ENCODE peak calls at places on chromosomes 11 and 22, in ten cellular contexts. One of them, this sample, is unnamed. For H4K20me1 and H3K36me3, the result is how much of the 10 kb centered on the place peaks cover.

GRCh38 chr22:38353142-38353629 is 36.0 kb upstream of the CSNK1E start:
- DNase-seq in GM23338: peak
- DNase-seq in HCT116: peak
- DNase-seq in DND-41: peak
- DNase-seq in H1: peak
- DNase-seq in endothelial cell of umbilical vein: peak
- DNase-seq in PC-3: peak
- DNase-seq in fibroblast of lung: peak
- DNase-seq in mammary epithelial cell: peak
- DNase-seq in astrocyte: no peak
- DNase-seq in this sample: peak

GRCh38 chr11:132734217-132734616 is 798.1 kb downstream of the OPCML start:
- DNase-seq in fibroblast of lung: peak
- DNase-seq in mammary epithelial cell: peak
- DNase-seq in astrocyte: peak
- DNase-seq in H1: no peak
- DNase-seq in GM23338: no peak
- DNase-seq in endothelial cell of umbilical vein: no peak
- DNase-seq in DND-41: no peak
- DNase-seq in HCT116: no peak
- DNase-seq in PC-3: no peak
- DNase-seq in this sample: no peak

GRCh38 chr11:112175596-112175947 is 260 bp downstream of the BCO2 start:
- DNase-seq in H1: no peak
- DNase-seq in HCT116: no peak
- DNase-seq in DND-41: no peak
- DNase-seq in endothelial cell of umbilical vein: no peak
- DNase-seq in astrocyte: no peak
- DNase-seq in GM23338: no peak
- DNase-seq in mammary epithelial cell: no peak
- DNase-seq in PC-3: no peak
- DNase-seq in fibroblast of lung: no peak
- DNase-seq in this sample: no peak

GRCh38 chr11:94183886-94184264 is 55.2 kb downstream of the PANX1 start:
- DNase-seq in astrocyte: peak
- DNase-seq in DND-41: no peak
- DNase-seq in fibroblast of lung: peak
- DNase-seq in HCT116: peak
- DNase-seq in endothelial cell of umbilical vein: peak
- DNase-seq in PC-3: peak
- DNase-seq in GM23338: peak
- DNase-seq in mammary epithelial cell: peak
- DNase-seq in H1: peak
- DNase-seq in this sample: peak

GRCh38 chr11:35322321-35322979 is 96.9 kb downstream of the SLC1A2 start:
- DNase-seq in fibroblast of lung: no peak
- DNase-seq in H1: no peak
- DNase-seq in mammary epithelial cell: no peak
- DNase-seq in DND-41: no peak
- DNase-seq in endothelial cell of umbilical vein: no peak
- DNase-seq in GM23338: no peak
- DNase-seq in PC-3: no peak
- DNase-seq in HCT116: no peak
- DNase-seq in astrocyte: no peak
- DNase-seq in this sample: no peak

GRCh38 chr11:109521571-109522086 is 99.6 kb downstream of the C11orf87 start:
- DNase-seq in PC-3: no peak
- DNase-seq in astrocyte: no peak
- DNase-seq in HCT116: no peak
- DNase-seq in fibroblast of lung: no peak
- DNase-seq in GM23338: no peak
- DNase-seq in endothelial cell of umbilical vein: no peak
- DNase-seq in H1: no peak
- DNase-seq in DND-41: no peak
- DNase-seq in mammary epithelial cell: peak
- DNase-seq in this sample: no peak

GRCh38 chr22:42437488-42438292 is 5.5 kb upstream of the NFAM1 start:
- DNase-seq in HCT116: peak
- DNase-seq in DND-41: peak
- DNase-seq in endothelial cell of umbilical vein: peak
- DNase-seq in mammary epithelial cell: peak
- DNase-seq in PC-3: peak
- DNase-seq in H1: no peak
- DNase-seq in astrocyte: no peak
- DNase-seq in fibroblast of lung: peak
- DNase-seq in GM23338: peak
- DNase-seq in this sample: peak

GRCh38 chr11:128437137-128437536 is 150.2 kb downstream of the ETS1 start:
- DNase-seq in GM23338: no peak
- DNase-seq in mammary epithelial cell: no peak
- DNase-seq in DND-41: no peak
- DNase-seq in HCT116: no peak
- DNase-seq in astrocyte: peak
- DNase-seq in H1: no peak
- DNase-seq in fibroblast of lung: peak
- DNase-seq in endothelial cell of umbilical vein: peak
- DNase-seq in PC-3: no peak
- DNase-seq in this sample: no peak

GRCh38 chr11:85137597-85137996 is 489.5 kb downstream of the DLG2 start:
- DNase-seq in DND-41: no peak
- DNase-seq in endothelial cell of umbilical vein: no peak
- DNase-seq in PC-3: no peak
- DNase-seq in GM23338: no peak
- DNase-seq in astrocyte: no peak
- DNase-seq in mammary epithelial cell: no peak
- DNase-seq in HCT116: no peak
- DNase-seq in fibroblast of lung: no peak
- DNase-seq in H1: no peak
- DNase-seq in this sample: no peak

GRCh38 chr11:102367364-102367763 is 20.4 kb downstream of the BIRC2 start:
- DNase-seq in astrocyte: no peak
- DNase-seq in PC-3: peak
- DNase-seq in mammary epithelial cell: no peak
- DNase-seq in DND-41: no peak
- DNase-seq in GM23338: no peak
- DNase-seq in H1: no peak
- DNase-seq in endothelial cell of umbilical vein: peak
- DNase-seq in HCT116: no peak
- DNase-seq in fibroblast of lung: peak
- DNase-seq in this sample: no peak

GRCh38 chr11:123308077-123308476 is 113.0 kb upstream of the CLMP start:
- DNase-seq in fibroblast of lung: peak
- DNase-seq in mammary epithelial cell: no peak
- DNase-seq in DND-41: no peak
- DNase-seq in HCT116: no peak
- DNase-seq in H1: no peak
- DNase-seq in PC-3: no peak
- DNase-seq in endothelial cell of umbilical vein: peak
- DNase-seq in astrocyte: peak
- DNase-seq in GM23338: no peak
- DNase-seq in this sample: no peak

DNA sequence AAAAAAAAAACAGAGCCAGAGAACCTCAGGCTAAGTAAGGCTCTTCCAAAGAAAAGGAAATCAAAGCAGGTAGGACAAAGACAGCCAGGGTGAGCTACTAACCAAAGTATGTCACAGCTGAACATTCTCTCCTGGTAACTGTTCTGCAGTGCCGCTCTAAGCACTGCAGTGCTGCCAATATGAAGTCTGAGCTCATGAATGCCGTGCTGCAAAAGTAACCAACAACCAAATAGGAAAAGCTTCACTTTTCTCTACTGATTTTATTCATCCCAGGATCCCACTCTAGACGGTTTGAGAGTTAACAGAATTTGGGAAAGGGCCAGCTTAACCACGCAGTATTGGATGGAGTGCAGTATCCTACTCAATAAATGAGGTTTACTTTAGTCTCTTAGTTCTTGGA is 3.5 kb downstream of the SIK3 start:
- DNase-seq in HCT116: no peak
- DNase-seq in astrocyte: peak
- DNase-seq in H1: no peak
- DNase-seq in DND-41: no peak
- DNase-seq in PC-3: peak
- DNase-seq in fibroblast of lung: peak
- DNase-seq in endothelial cell of umbilical vein: no peak
- DNase-seq in mammary epithelial cell: peak
- DNase-seq in GM23338: peak
- DNase-seq in this sample: peak
- H4K20me1 ChIP-seq in HCT116: under half
- H4K20me1 ChIP-seq in astrocyte: half or more
- H4K20me1 ChIP-seq in H1: under half
- H4K20me1 ChIP-seq in DND-41: under half
- H4K20me1 ChIP-seq in PC-3: half or more
- H4K20me1 ChIP-seq in fibroblast of lung: under half
- H4K20me1 ChIP-seq in endothelial cell of umbilical vein: under half
- H4K20me1 ChIP-seq in mammary epithelial cell: under half
- H4K20me1 ChIP-seq in GM23338: under half
- H4K20me1 ChIP-seq in this sample: half or more

GRCh38 chr11:3675971-3676370 is 4.8 kb upstream of the CHRNA10 start:
- DNase-seq in DND-41: no peak
- DNase-seq in endothelial cell of umbilical vein: no peak
- DNase-seq in HCT116: no peak
- DNase-seq in fibroblast of lung: no peak
- DNase-seq in GM23338: no peak
- DNase-seq in PC-3: no peak
- DNase-seq in astrocyte: no peak
- DNase-seq in mammary epithelial cell: peak
- DNase-seq in H1: no peak
- DNase-seq in this sample: no peak
- H3K36me3 ChIP-seq in DND-41: half or more
- H3K36me3 ChIP-seq in endothelial cell of umbilical vein: under half
- H3K36me3 ChIP-seq in HCT116: half or more
- H3K36me3 ChIP-seq in fibroblast of lung: under half
- H3K36me3 ChIP-seq in GM23338: half or more
- H3K36me3 ChIP-seq in PC-3: half or more
- H3K36me3 ChIP-seq in astrocyte: half or more
- H3K36me3 ChIP-seq in mammary epithelial cell: under half
- H3K36me3 ChIP-seq in H1: half or more
- H3K36me3 ChIP-seq in this sample: under half

GRCh38 chr22:44753189-44754042 is 1.0 kb downstream of the ARHGAP8 start:
- DNase-seq in PC-3: peak
- DNase-seq in GM23338: peak
- DNase-seq in H1: no peak
- DNase-seq in endothelial cell of umbilical vein: no peak
- DNase-seq in mammary epithelial cell: peak
- DNase-seq in DND-41: no peak
- DNase-seq in astrocyte: peak
- DNase-seq in HCT116: no peak
- DNase-seq in fibroblast of lung: peak
- DNase-seq in this sample: no peak

GRCh38 chr22:44755000-44755399 is 2.6 kb downstream of the ARHGAP8 start:
- DNase-seq in mammary epithelial cell: no peak
- DNase-seq in DND-41: no peak
- DNase-seq in GM23338: no peak
- DNase-seq in PC-3: no peak
- DNase-seq in H1: no peak
- DNase-seq in endothelial cell of umbilical vein: no peak
- DNase-seq in HCT116: no peak
- DNase-seq in fibroblast of lung: no peak
- DNase-seq in astrocyte: no peak
- DNase-seq in this sample: no peak

GRCh38 chr22:44750481-44750880 is 1.9 kb upstream of the ARHGAP8 start:
- DNase-seq in H1: no peak
- DNase-seq in mammary epithelial cell: no peak
- DNase-seq in astrocyte: no peak
- DNase-seq in GM23338: no peak
- DNase-seq in endothelial cell of umbilical vein: no peak
- DNase-seq in PC-3: no peak
- DNase-seq in HCT116: no peak
- DNase-seq in fibroblast of lung: no peak
- DNase-seq in DND-41: no peak
- DNase-seq in this sample: no peak

GRCh38 chr22:44755418-44755817 is 3.0 kb downstream of the ARHGAP8 start:
- DNase-seq in fibroblast of lung: no peak
- DNase-seq in H1: no peak
- DNase-seq in GM23338: no peak
- DNase-seq in PC-3: no peak
- DNase-seq in HCT116: no peak
- DNase-seq in astrocyte: no peak
- DNase-seq in endothelial cell of umbilical vein: no peak
- DNase-seq in mammary epithelial cell: no peak
- DNase-seq in DND-41: no peak
- DNase-seq in this sample: no peak

GRCh38 chr22:44752285-44753188 is at the start of gene ARHGAP8:
- DNase-seq in mammary epithelial cell: no peak
- DNase-seq in HCT116: no peak
- DNase-seq in PC-3: peak
- DNase-seq in GM23338: peak
- DNase-seq in astrocyte: no peak
- DNase-seq in fibroblast of lung: no peak
- DNase-seq in H1: no peak
- DNase-seq in endothelial cell of umbilical vein: no peak
- DNase-seq in DND-41: no peak
- DNase-seq in this sample: peak
- TF ChIP-seq EZH2 in mammary epithelial cell: no peak
- TF ChIP-seq EZH2 in HCT116: no peak
- TF ChIP-seq EZH2 in PC-3: no peak
- TF ChIP-seq EZH2 in GM23338: no peak
- TF ChIP-seq EZH2 in astrocyte: peak
- TF ChIP-seq EZH2 in fibroblast of lung: peak
- TF ChIP-seq EZH2 in H1: no peak
- TF ChIP-seq EZH2 in endothelial cell of umbilical vein: peak
- TF ChIP-seq EZH2 in DND-41: no peak
- TF ChIP-seq EZH2 in this sample: peak

GRCh38 chr22:48438791-48439559 is 1388.7 kb downstream of the BRD1 start:
- DNase-seq in mammary epithelial cell: no peak
- DNase-seq in DND-41: no peak
- DNase-seq in H1: no peak
- DNase-seq in fibroblast of lung: peak
- DNase-seq in HCT116: no peak
- DNase-seq in PC-3: no peak
- DNase-seq in GM23338: no peak
- DNase-seq in astrocyte: no peak
- DNase-seq in endothelial cell of umbilical vein: no peak
- DNase-seq in this sample: no peak
- H4K20me1 ChIP-seq in mammary epithelial cell: under half
- H4K20me1 ChIP-seq in DND-41: under half
- H4K20me1 ChIP-seq in H1: under half
- H4K20me1 ChIP-seq in fibroblast of lung: under half
- H4K20me1 ChIP-seq in HCT116: under half
- H4K20me1 ChIP-seq in PC-3: under half
- H4K20me1 ChIP-seq in GM23338: under half
- H4K20me1 ChIP-seq in astrocyte: under half
- H4K20me1 ChIP-seq in endothelial cell of umbilical vein: under half
- H4K20me1 ChIP-seq in this sample: under half

DNA sequence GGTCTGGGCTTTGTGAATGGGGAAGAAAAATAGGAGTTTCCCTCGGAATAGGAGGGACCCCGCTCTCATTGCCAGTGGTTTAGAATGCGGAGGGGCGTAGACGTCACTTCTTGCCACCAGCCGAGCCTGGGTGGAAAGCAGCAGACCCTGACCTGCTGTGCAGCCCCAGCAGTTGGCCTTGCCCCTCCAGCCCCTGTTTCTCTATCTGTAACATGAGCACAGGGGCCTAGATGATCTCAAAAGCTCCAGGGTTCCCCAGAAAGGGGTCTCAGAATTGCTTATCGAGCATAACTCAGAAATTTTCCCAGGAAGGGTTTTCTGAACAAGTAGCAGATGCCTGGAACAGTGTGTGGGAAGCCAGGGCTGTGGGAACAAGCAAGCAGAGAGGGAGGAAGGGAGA is 43.9 kb downstream of the C11orf91 start:
- DNase-seq in DND-41: no peak
- DNase-seq in H1: no peak
- DNase-seq in fibroblast of lung: no peak
- DNase-seq in HCT116: no peak
- DNase-seq in PC-3: no peak
- DNase-seq in mammary epithelial cell: no peak
- DNase-seq in GM23338: no peak
- DNase-seq in endothelial cell of umbilical vein: no peak
- DNase-seq in astrocyte: no peak
- DNase-seq in this sample: no peak
- H3K36me3 ChIP-seq in DND-41: under half
- H3K36me3 ChIP-seq in H1: under half
- H3K36me3 ChIP-seq in fibroblast of lung: under half
- H3K36me3 ChIP-seq in HCT116: under half
- H3K36me3 ChIP-seq in PC-3: under half
- H3K36me3 ChIP-seq in mammary epithelial cell: under half
- H3K36me3 ChIP-seq in GM23338: under half
- H3K36me3 ChIP-seq in endothelial cell of umbilical vein: under half
- H3K36me3 ChIP-seq in astrocyte: under half
- H3K36me3 ChIP-seq in this sample: under half